ENCODE peak calls at places on chromosomes 1 and 21, in seven cellular contexts. O is neuronal stem cell, Y is trophoblast cell, R is mesendoderm, P is H1, W is mesenchymal stem cell, N is H9. M is an unnamed sample.

GRCh38 chr21:38797470-38797869 is 8.3 kb upstream of the ETS2 start:
- DNase-seq in O (no peak), Y (peak; percentile 99), R (peak; percentile 79), P (no peak), W (peak; percentile 69), N (no peak), M (no peak)

GRCh38 chr1:53944469-53945182 is 873 bp downstream of the IFT25 start:
- DNase-seq in O (no peak), Y (no peak), R (peak; percentile 44), P (no peak), W (peak; percentile 34), N (peak; percentile 31), M (no peak)

GRCh38 chr1:11952455-11953109 is 18.1 kb downstream of the PLOD1 start:
- DNase-seq in O (no peak), Y (no peak), R (no peak), P (no peak), W (no peak), N (no peak), M (no peak)

GRCh38 chr1:1491601-1492000 is 20.0 kb downstream of the ATAD3B start:
- DNase-seq in O (no peak), Y (no peak), R (no peak), P (no peak), W (no peak), N (no peak), M (no peak)

GRCh38 chr1:15965228-15965767 is 10.6 kb downstream of the ZBTB17 start:
- DNase-seq in O (no peak), Y (no peak), R (no peak), P (no peak), W (peak; percentile 63), N (no peak), M (peak; percentile 79)

GRCh38 chr1:7679159-7679872 is 91.8 kb upstream of the VAMP3 start:
- DNase-seq in O (no peak), Y (no peak), R (no peak), P (no peak), W (no peak), N (no peak), M (no peak)

GRCh38 chr1:108665047-108665446 is 4.2 kb upstream of the HENMT1 start:
- DNase-seq in O (no peak), Y (no peak), R (no peak), P (no peak), W (no peak), N (no peak), M (no peak)

GRCh38 chr1:47569681-47570470 is 132.0 kb downstream of the FOXD2 start:
- DNase-seq in O (no peak), Y (peak; percentile 86), R (peak; percentile 94), P (no peak), W (peak; percentile 89), N (peak; percentile 73), M (peak; percentile 91)

GRCh38 chr1:89407355-89407754 is 43.5 kb downstream of the GBP6 start:
- DNase-seq in O (no peak), Y (no peak), R (no peak), P (no peak), W (peak; percentile 39), N (no peak), M (peak; percentile 3)

GRCh38 chr1:19087017-19087736 is 122.9 kb downstream of the UBR4 start:
- DNase-seq in O (no peak), Y (no peak), R (no peak), P (no peak), W (no peak), N (no peak), M (peak; percentile 58)

GRCh38 chr1:77347646-77348045 is 65.8 kb downstream of the AK5 start:
- DNase-seq in O (no peak), Y (no peak), R (peak; percentile 69), P (no peak), W (peak; percentile 96), N (no peak), M (peak; percentile 89)

GRCh38 chr1:13725714-13726175 is 25.8 kb downstream of the PRDM2 start:
- DNase-seq in O (no peak), Y (peak; percentile 90), R (peak; percentile 67), P (no peak), W (peak; percentile 21), N (no peak), M (peak; percentile 25)

DNA sequence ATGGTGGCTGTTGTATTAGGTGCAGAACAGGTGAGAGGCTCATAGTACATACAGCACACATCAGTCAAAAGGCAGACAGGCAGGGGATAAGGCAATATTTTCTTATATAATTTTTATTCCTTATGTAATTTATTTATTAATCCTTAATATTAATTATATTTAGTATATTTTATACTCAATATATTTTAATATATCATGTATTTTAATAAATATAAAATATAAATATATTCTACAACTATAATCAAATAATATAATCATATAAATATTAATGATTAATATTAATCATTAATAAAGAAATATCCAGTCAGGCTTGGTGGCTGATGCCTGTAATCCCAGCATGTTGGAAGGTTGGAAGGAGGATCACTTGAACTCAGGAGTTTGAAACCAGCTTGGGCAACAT is 17.7 kb upstream of the ACBD3 start:
- DNase-seq in O (no peak), Y (no peak), R (no peak), P (no peak), W (no peak), N (no peak), M (no peak)
- H2AK5ac ChIP-seq in O (no peak overlapping the region), Y (no peak overlapping the region), R (no peak overlapping the region), P (no peak overlapping the region), W (no peak overlapping the region), N (no peak overlapping the region), M (no peak overlapping the region)

GRCh38 chr21:39854572-39854971 is 12.7 kb upstream of the PCP4 start:
- DNase-seq in O (no peak), Y (no peak), R (no peak), P (no peak), W (no peak), N (no peak), M (no peak)
- H2AK5ac ChIP-seq in O (no peak overlapping the region), Y (no peak overlapping the region), R (no peak overlapping the region), P (no peak overlapping the region), W (no peak overlapping the region), N (no peak overlapping the region), M (no peak overlapping the region)

GRCh38 chr1:105838071-105838470 is 1218.4 kb upstream of the PRMT6 start:
- DNase-seq in O (no peak), Y (no peak), R (no peak), P (no peak), W (no peak), N (no peak), M (no peak)
- H2AK5ac ChIP-seq in O (no peak overlapping the region), Y (no peak overlapping the region), R (no peak overlapping the region), P (no peak overlapping the region), W (no peak overlapping the region), N (no peak overlapping the region), M (no peak overlapping the region)

GRCh38 chr1:167825419-167826079 is 88.4 kb downstream of the ADCY10 start:
- DNase-seq in O (no peak), Y (no peak), R (no peak), P (no peak), W (no peak), N (no peak), M (peak; percentile 37)

GRCh38 chr1:167821356-167821685 is 92.6 kb downstream of the ADCY10 start:
- DNase-seq in O (no peak), Y (no peak), R (peak; percentile 55), P (no peak), W (no peak), N (no peak), M (no peak)

GRCh38 chr1:167826127-167826526 is 87.8 kb downstream of the ADCY10 start:
- DNase-seq in O (no peak), Y (no peak), R (no peak), P (no peak), W (no peak), N (no peak), M (no peak)

GRCh38 chr1:167821969-167822685 is 91.8 kb downstream of the ADCY10 start:
- DNase-seq in O (no peak), Y (no peak), R (peak; percentile 69), P (no peak), W (no peak), N (no peak), M (peak; percentile 20)

DNA sequence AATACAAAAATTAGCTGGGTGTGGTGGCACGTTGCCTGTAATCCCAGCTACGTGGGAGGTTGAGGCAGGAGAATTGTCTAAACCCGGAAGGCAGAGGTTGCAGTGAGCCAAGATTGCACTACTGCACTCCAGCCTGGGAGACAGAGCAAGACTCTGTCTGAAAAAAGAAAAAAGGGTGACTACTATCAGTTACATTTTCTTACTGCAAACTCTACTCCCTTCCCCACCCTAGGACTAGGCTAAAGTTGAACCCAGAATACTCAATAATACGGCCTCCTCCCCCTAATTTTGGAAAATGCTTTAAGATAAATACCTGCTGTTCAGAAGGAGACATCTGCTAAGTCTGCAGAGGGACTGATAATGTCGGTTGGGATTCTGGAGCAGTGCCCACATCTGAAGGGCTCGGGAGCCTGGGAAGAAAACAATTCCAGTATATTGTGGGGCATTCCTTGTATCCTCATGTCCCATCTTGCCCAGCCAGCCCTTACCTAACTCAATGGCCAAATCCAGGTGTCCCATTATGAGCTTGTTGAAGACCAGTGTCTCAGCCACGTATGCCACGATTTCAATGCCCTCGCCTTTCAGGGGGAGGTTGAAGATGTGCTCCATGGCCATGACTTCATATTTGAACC is 89.7 kb downstream of the ADCY10 start:
- DNase-seq in O (no peak), Y (no peak), R (no peak), P (no peak), W (no peak), N (no peak), M (no peak)
- H2AK5ac ChIP-seq in O (no peak overlapping the region), Y (no peak overlapping the region), R (peak overlapping the region; percentile 99), P (no peak overlapping the region), W (peak overlapping the region; percentile 39), N (no peak overlapping the region), M (peak overlapping the region; percentile 86)

GRCh38 chr1:226388131-226388530 is 19.8 kb downstream of the PARP1 start:
- DNase-seq in O (no peak), Y (no peak), R (no peak), P (no peak), W (no peak), N (no peak), M (no peak)
- H2AK5ac ChIP-seq in O (no peak overlapping the region), Y (no peak overlapping the region), R (no peak overlapping the region), P (no peak overlapping the region), W (no peak overlapping the region), N (no peak overlapping the region), M (no peak overlapping the region)

DNA sequence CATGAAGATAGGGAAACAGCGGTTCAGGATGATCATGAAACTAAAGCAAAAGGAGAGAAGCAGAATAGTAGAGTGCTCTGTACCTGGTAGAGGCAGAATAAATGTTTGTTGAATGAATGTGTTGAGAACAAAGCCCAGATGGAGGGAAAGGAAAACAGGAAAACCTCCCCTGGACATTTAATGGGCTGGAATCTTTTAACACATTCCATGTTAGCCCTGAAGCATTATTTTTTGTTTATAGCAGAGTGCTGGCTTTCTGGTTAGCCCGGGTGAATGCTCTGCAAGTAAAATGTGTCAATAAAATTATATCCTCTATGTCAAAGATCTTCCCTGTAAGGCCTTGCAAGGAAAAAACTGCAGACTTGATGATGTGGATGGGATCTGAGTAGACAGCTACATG is 60.2 kb downstream of the ABCA4 start:
- DNase-seq in O (no peak), Y (no peak), R (no peak), P (no peak), W (no peak), N (no peak), M (no peak)
- H2AK5ac ChIP-seq in O (no peak overlapping the region), Y (peak overlapping the region; percentile 31), R (no peak overlapping the region), P (no peak overlapping the region), W (no peak overlapping the region), N (no peak overlapping the region), M (peak overlapping the region; percentile 3)

GRCh38 chr1:179598631-179599030 is 7.0 kb downstream of the TDRD5 start:
- DNase-seq in O (no peak), Y (no peak), R (no peak), P (no peak), W (no peak), N (no peak), M (no peak)
- H2AK5ac ChIP-seq in O (no peak overlapping the region), Y (no peak overlapping the region), R (no peak overlapping the region), P (no peak overlapping the region), W (no peak overlapping the region), N (no peak overlapping the region), M (no peak overlapping the region)

M was measured in IMR-90.